ENCODE peak calls at places on chromosomes 16 and 17, in four cellular contexts. Y is A549, V is K562, N is GM12878. I is an unnamed sample.

GRCh38 chr17:64707077-64707591 is 45.0 kb upstream of the SMURF2 start:
- DNase-seq in Y (peak; percentile 98), V (no peak), N (no peak), I (peak; percentile 68)

GRCh38 chr17:13503526-13503925 is 98.2 kb downstream of the HS3ST3A1 start:
- DNase-seq in Y (no peak), V (no peak), N (no peak), I (no peak)

GRCh38 chr17:50062323-50063243 is 6.7 kb downstream of the ITGA3 start:
- DNase-seq in Y (peak; percentile 99), V (no peak), N (no peak), I (no peak)

GRCh38 chr17:21376835-21377690 is 906 bp downstream of the KCNJ12 start:
- DNase-seq in Y (peak; percentile 55), V (peak; percentile 14), N (no peak), I (no peak)

GRCh38 chr16:88783391-88784073 is 1.5 kb downstream of the PIEZO1 start:
- DNase-seq in Y (no peak), V (no peak), N (no peak), I (no peak)

GRCh38 chr16:50611332-50611934 is 63.2 kb downstream of the NKD1 start:
- DNase-seq in Y (no peak), V (peak; percentile 25), N (no peak), I (peak; percentile 40)

GRCh38 chr17:67245694-67246397 is 850 bp upstream of the HELZ start:
- DNase-seq in Y (no peak), V (peak; percentile 51), N (no peak), I (peak; percentile 81)

GRCh38 chr17:54992797-54993639 is 24.5 kb downstream of the STXBP4 start:
- DNase-seq in Y (peak; percentile 49), V (peak; percentile 35), N (no peak), I (peak; percentile 65)

GRCh38 chr17:4175921-4176802 is 33.2 kb downstream of the CYB5D2 start:
- DNase-seq in Y (no peak), V (no peak), N (no peak), I (no peak)

GRCh38 chr17:79871131-79871530 is 31.9 kb upstream of the CBX4 start:
- DNase-seq in Y (no peak), V (no peak), N (no peak), I (no peak)

GRCh38 chr17:50993544-50993943 is 127.1 kb downstream of the SPAG9 start:
- DNase-seq in Y (no peak), V (no peak), N (no peak), I (no peak)

GRCh38 chr16:47627056-47627455 is 165.9 kb downstream of the PHKB start:
- DNase-seq in Y (no peak), V (peak; percentile 14), N (no peak), I (no peak)

DNA sequence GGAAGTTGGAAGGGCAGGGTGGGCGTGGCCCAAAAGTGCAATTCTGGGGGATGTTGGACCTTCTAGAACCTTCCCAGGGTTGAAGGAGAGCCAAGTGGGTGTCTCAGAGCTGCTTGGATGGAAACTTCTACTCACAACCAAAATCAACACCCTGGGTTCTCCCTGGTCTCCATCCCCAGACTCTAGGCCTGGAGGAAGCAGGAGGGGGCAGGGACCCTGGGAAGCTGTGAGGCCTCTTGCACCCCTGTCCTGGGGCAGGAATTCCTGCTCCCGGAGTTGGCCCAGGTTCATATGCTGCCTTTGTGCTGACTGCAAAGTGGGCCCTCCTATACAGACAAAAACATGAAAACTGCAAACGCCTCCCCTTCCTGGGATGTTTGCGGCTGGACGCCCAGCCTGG is 25.1 kb downstream of the TRARG1 start:
- DNase-seq in Y (no peak), V (no peak), N (no peak), I (no peak)
- TF ChIP-seq ESRRA in Y (no peak), V (no peak), N (no peak), I (no peak)

DNA sequence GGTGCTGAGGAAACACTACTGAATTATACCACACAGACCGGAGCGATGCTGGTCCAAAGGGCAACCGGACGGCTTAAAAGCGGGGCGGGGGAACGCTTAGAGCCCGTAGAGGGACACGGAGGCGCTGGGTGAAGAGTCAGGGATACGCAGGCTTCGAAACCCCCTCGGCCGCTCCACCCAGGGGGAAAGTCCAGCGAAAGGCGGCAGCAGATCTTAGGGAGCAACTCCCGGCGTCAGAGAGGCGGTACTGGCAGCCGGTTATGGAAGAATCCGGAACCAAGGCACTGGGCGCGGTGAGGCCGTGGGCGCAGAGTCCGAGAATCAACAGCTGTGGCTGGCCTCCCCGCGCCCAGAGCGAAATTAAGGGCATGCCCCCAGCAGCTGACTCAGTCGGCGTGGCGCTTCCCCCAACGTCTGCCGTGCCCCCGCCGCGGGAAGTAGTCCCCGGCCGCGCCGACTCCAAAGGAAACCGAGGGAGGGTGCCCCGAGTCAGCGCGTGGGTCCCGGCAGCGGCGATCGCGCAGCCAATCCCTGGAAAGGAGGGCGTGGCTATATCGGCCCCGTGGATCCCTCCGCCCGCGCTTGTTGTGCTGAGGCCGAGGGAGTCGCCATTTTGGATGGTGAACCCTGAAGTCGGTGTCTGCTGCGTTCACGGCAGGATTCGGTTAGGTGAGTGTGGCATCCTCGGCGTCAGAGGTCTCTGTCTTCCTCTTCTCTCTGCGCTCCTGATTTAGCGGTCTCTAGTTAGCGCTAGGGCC is at the start of gene IST1:
- DNase-seq in Y (peak; percentile 97), V (peak; percentile 98), N (peak; percentile 85), I (peak; percentile 96)
- TF ChIP-seq EP300 in Y (peak; percentile 21), V (no peak), N (peak; percentile 33), I (peak; percentile 77)

DNA sequence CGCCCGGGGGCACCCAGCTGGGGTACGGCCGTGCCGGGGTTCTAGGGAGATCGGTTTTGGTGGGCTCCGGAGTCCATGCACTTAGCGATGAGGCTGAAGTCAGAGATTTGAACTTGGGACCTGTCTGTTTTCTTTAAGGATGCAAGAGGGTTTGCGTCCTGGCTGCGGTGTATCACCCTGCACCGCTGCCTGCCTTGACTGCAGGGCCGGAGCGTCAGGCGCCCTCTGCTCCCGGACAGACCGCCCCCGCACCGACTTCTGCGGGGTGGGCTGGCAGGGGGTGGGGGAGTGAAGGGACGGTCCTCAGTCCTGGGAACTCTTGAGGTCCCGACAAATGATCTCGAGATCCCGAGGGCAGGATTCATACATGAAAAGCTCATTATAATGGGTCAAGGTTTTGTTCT is 701 bp downstream of the PDP2 start:
- DNase-seq in Y (no peak), V (no peak), N (no peak), I (no peak)
- TF ChIP-seq ESRRA in Y (no peak), V (no peak), N (no peak), I (no peak)

DNA sequence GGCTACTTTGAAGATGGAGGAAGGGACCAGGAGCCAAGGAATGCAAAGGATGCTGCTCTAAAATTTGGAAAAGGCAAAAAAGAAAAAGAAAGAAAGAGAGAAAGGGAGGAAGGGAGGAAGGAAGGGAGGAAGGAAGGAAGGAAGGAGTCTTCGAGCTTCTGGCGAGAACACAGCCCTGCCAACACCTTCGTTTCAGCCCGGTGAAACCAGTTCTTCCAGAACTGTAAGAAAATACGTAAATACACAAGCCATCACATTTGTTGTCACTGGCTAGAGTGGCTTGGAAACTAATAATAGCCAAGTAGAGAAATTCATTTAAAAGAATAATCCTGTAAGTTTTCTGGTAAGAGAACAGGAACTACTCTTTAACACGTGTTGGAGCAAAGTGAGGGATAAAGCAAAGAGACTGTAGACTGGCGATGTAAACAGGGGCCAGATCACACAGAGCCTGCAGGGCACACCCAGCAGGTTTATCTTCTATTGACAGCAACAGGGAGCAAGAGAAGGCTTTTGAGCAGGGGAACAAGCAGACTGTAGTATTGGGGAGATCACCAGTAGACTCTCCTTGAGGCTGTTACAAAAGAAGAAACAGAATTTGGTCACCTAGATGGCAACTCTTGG is 188.7 kb upstream of the MPHOSPH6 start:
- DNase-seq in Y (no peak), V (no peak), N (no peak), I (no peak)
- TF ChIP-seq EP300 in Y (no peak), V (no peak), N (no peak), I (no peak)

DNA sequence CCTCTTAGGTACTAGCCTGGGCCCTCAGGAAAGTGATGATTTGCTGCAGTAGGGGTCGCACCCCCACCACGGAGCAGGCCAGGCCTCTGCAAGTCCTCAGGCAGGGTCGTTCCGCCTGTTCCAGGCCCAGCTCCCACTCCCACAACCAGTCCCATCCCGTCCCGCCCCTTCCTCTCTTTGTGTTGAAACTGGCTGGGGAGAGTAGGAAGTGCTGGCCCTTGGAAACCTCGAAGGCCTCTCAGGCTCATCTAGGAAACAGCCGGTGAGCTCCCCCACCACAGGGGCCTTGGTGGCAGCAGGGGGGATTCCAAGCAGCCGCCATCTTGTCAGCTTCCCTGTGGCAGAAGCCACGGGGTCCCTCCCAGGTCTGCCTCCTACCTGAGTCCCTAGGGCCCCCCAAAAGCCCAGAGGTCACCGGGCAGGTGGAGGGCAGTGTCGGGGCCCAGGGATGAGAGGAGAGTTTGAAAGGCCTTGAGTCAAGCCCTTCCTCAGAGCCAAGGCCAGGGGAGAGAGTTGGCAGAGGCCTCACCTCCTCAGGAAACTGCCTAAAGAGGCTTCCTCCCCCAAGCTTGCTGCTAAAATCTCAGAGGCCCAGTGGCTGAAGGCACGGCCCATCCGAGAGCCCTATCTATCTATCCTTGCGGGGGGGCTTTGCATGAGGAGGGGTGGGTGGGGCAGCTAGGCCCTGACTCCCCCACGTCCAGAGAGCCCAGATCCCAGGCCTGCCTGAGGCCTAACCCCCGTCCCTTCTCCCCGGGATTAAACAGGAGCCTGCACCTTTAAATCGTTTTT is 22.2 kb downstream of the MMP15 start:
- DNase-seq in Y (no peak), V (peak; percentile 45), N (no peak), I (no peak)
- TF ChIP-seq ESRRA in Y (no peak), V (no peak), N (no peak), I (no peak)

GRCh38 chr16:69330286-69331109 is at the start of gene PDF:
- DNase-seq in Y (peak; percentile 94), V (peak; percentile 93), N (peak; percentile 34), I (peak; percentile 93)
- TF ChIP-seq EP300 in Y (no peak), V (no peak), N (no peak), I (peak; percentile 34)

I was measured in HepG2.